ENCODE peak calls at places on chromosome 21, in eight cellular contexts. N, W, I, L, M, O, C and T are unnamed samples.

GRCh38 chr21:19122371-19122770 is 718.8 kb upstream of the TMPRSS15 start:
- DNase-seq in N (no peak), W (no peak), I (no peak), L (no peak), M (no peak), O (no peak), C (no peak), T (no peak)

GRCh38 chr21:38413958-38414506 is 84.2 kb downstream of the ERG start:
- DNase-seq in N (no peak), W (no peak), I (no peak), L (no peak), M (no peak), O (no peak), C (no peak), T (no peak)

GRCh38 chr21:17390575-17390974 is 122.3 kb upstream of the CXADR start:
- DNase-seq in N (no peak), W (no peak), I (no peak), L (no peak), M (no peak), O (no peak), C (no peak), T (no peak)

GRCh38 chr21:42146251-42146805 is 72.6 kb upstream of the ABCG1 start:
- DNase-seq in N (no peak), W (no peak), I (no peak), L (no peak), M (no peak), O (no peak), C (no peak), T (no peak)

GRCh38 chr21:32813265-32813903 is 41.8 kb upstream of the PAXBP1 start:
- DNase-seq in N (no peak), W (no peak), I (no peak), L (no peak), M (peak; percentile 26), O (no peak), C (no peak), T (no peak)

GRCh38 chr21:46092811-46093667 is 4.9 kb upstream of the COL6A2 start:
- DNase-seq in N (no peak), W (no peak), I (no peak), L (no peak), M (no peak), O (no peak), C (no peak), T (peak; percentile 97)

GRCh38 chr21:17441370-17441769 is 71.5 kb upstream of the CXADR start:
- DNase-seq in N (no peak), W (no peak), I (no peak), L (peak; percentile 80), M (no peak), O (no peak), C (no peak), T (no peak)

GRCh38 chr21:29300547-29301138 is 1.9 kb downstream of the BACH1 start:
- DNase-seq in N (no peak), W (no peak), I (no peak), L (no peak), M (no peak), O (peak; percentile 20), C (no peak), T (peak; percentile 35)

GRCh38 chr21:45698493-45698947 is 55.0 kb downstream of the PCBP3 start:
- DNase-seq in N (no peak), W (peak; percentile 96), I (no peak), L (peak; percentile 89), M (no peak), O (no peak), C (no peak), T (peak; percentile 87)

GRCh38 chr21:39527664-39528381 is 76.1 kb downstream of the SH3BGR start:
- DNase-seq in N (no peak), W (no peak), I (no peak), L (no peak), M (peak; percentile 55), O (no peak), C (no peak), T (peak; percentile 43)

GRCh38 chr21:36419996-36420395 is 34.8 kb downstream of the CHAF1B start:
- DNase-seq in N (peak; percentile 81), W (peak; percentile 22), I (peak; percentile 13), L (peak; percentile 66), M (peak; percentile 88), O (peak; percentile 87), C (peak; percentile 96), T (peak; percentile 97)

GRCh38 chr21:45607021-45607921 is 36.3 kb upstream of the PCBP3 start:
- DNase-seq in N (no peak), W (no peak), I (no peak), L (no peak), M (no peak), O (peak; percentile 63), C (no peak), T (peak; percentile 65)

GRCh38 chr21:42039911-42040351 is 29.8 kb upstream of the ZBTB21 start:
- DNase-seq in N (no peak), W (no peak), I (no peak), L (no peak), M (peak; percentile 39), O (no peak), C (no peak), T (no peak)

GRCh38 chr21:39686636-39687035 is 58.3 kb upstream of the IGSF5 start:
- DNase-seq in N (no peak), W (no peak), I (no peak), L (no peak), M (no peak), O (no peak), C (no peak), T (no peak)

GRCh38 chr21:31278511-31279155 is 65.4 kb downstream of the TIAM1 start:
- DNase-seq in N (no peak), W (no peak), I (no peak), L (no peak), M (no peak), O (no peak), C (no peak), T (no peak)

GRCh38 chr21:43330306-43330881 is 96.5 kb downstream of the SIK1 start:
- DNase-seq in N (no peak), W (no peak), I (no peak), L (no peak), M (no peak), O (no peak), C (no peak), T (no peak)

GRCh38 chr21:32370971-32371766 is 21.6 kb downstream of the URB1 start:
- DNase-seq in N (no peak), W (no peak), I (no peak), L (no peak), M (no peak), O (no peak), C (no peak), T (peak; percentile 44)

GRCh38 chr21:31383770-31384169 is 39.7 kb upstream of the TIAM1 start:
- DNase-seq in N (no peak), W (no peak), I (no peak), L (no peak), M (no peak), O (no peak), C (no peak), T (no peak)

GRCh38 chr21:41833138-41834115 is 45.7 kb downstream of the PRDM15 start:
- DNase-seq in N (no peak), W (no peak), I (no peak), L (no peak), M (no peak), O (no peak), C (no peak), T (no peak)

GRCh38 chr21:44755227-44755626 is 43.9 kb upstream of the TSPEAR start:
- DNase-seq in N (no peak), W (no peak), I (no peak), L (no peak), M (no peak), O (no peak), C (no peak), T (peak; percentile 79)

GRCh38 chr21:24353492-24353891 is 1253.8 kb downstream of the MRPL39 start:
- DNase-seq in N (no peak), W (no peak), I (no peak), L (no peak), M (no peak), O (no peak), C (no peak), T (no peak)

GRCh38 chr21:41636636-41637625 is 129.0 kb upstream of the TMPRSS2 start:
- DNase-seq in N (no peak), W (no peak), I (no peak), L (no peak), M (no peak), O (no peak), C (no peak), T (no peak)

GRCh38 chr21:15250384-15250783 is 185.6 kb upstream of the NRIP1 start:
- DNase-seq in N (no peak), W (no peak), I (no peak), L (peak; percentile 78), M (no peak), O (no peak), C (no peak), T (no peak)

GRCh38 chr21:34801519-34802132 is 132.8 kb downstream of the CLIC6 start:
- DNase-seq in N (no peak), W (no peak), I (no peak), L (no peak), M (no peak), O (no peak), C (peak; percentile 56), T (no peak)

GRCh38 chr21:34599534-34600101 is 15.3 kb downstream of the RCAN1 start:
- DNase-seq in N (no peak), W (no peak), I (no peak), L (no peak), M (no peak), O (no peak), C (no peak), T (no peak)

GRCh38 chr21:45809421-45809820 is 165.9 kb downstream of the PCBP3 start:
- DNase-seq in N (no peak), W (no peak), I (no peak), L (no peak), M (no peak), O (no peak), C (no peak), T (no peak)

GRCh38 chr21:44653656-44654575 is 543 bp downstream of the KRTAP12-4 start:
- DNase-seq in N (peak; percentile 61), W (no peak), I (no peak), L (no peak), M (no peak), O (peak; percentile 78), C (no peak), T (peak; percentile 55)

GRCh38 chr21:39633043-39633442 is 20.3 kb downstream of the B3GALT5 start:
- DNase-seq in N (no peak), W (no peak), I (no peak), L (peak; percentile 27), M (no peak), O (no peak), C (no peak), T (no peak)